ENCODE peak calls at places on chromosomes 7 and 10, in four cellular contexts. Y, K, H and Z are unnamed samples.

GRCh38 chr7:102872460-102872859 is 40.3 kb upstream of the LRRC17 start:
- DNase-seq in Y (no peak), K (no peak), H (no peak), Z (no peak)

GRCh38 chr10:126749030-126749655 is 78.7 kb upstream of the C10orf90 start:
- DNase-seq in K (peak; percentile 72), Y (peak; percentile 17), H (peak; percentile 42), Z (peak; percentile 60)

GRCh38 chr10:58322072-58322834 is 12.6 kb upstream of the UBE2D1 start:
- DNase-seq in Y (no peak), K (no peak), H (no peak), Z (no peak)

GRCh38 chr7:138258194-138258554 is 181.9 kb downstream of the AKR1D1 start:
- DNase-seq in H (no peak), Y (no peak), K (no peak), Z (no peak)

GRCh38 chr7:129606801-129607200 is 4.7 kb upstream of the NRF1 start:
- DNase-seq in K (no peak), H (no peak), Y (no peak), Z (no peak)

GRCh38 chr7:139334399-139335150 is 6.6 kb upstream of the FMC1 start:
- DNase-seq in K (no peak), Y (peak; percentile 62), H (no peak), Z (no peak)

GRCh38 chr10:56360583-56360966 is 484 bp downstream of the ZWINT start:
- DNase-seq in Y (no peak), H (no peak), K (no peak), Z (no peak)

GRCh38 chr7:131110294-131111080 is 217.2 kb upstream of the MKLN1 start:
- DNase-seq in K (no peak), Y (no peak), H (peak; percentile 43), Z (peak; percentile 38)

GRCh38 chr10:85224366-85224960 is 896.1 kb downstream of the CCSER2 start:
- DNase-seq in H (no peak), Y (no peak), K (no peak), Z (no peak)

GRCh38 chr7:128236924-128237586 is 4.0 kb upstream of the LEP start:
- DNase-seq in Y (no peak), H (no peak), K (no peak), Z (no peak)

GRCh38 chr10:29858352-29859267 is 200.8 kb downstream of the JCAD start:
- DNase-seq in Y (no peak), H (peak; percentile 63), K (peak; percentile 73), Z (peak; percentile 72)

GRCh38 chr10:49700997-49701396 is 21.5 kb downstream of the C10orf53 start:
- DNase-seq in Y (no peak), H (no peak), K (no peak), Z (no peak)

GRCh38 chr7:47819054-47819920 is 129.0 kb downstream of the PKD1L1 start:
- DNase-seq in Y (peak; percentile 53), H (peak; percentile 76), K (no peak), Z (peak; percentile 79)

GRCh38 chr10:54799491-54799890 is 1.5 kb downstream of the PCDH15 start:
- DNase-seq in H (no peak), K (no peak), Y (no peak), Z (no peak)

GRCh38 chr10:70850097-70850496 is 34.3 kb downstream of the SGPL1 start:
- DNase-seq in Y (no peak), K (no peak), H (no peak), Z (no peak)

GRCh38 chr7:14125998-14126397 is 136.5 kb upstream of the ETV1 start:
- DNase-seq in H (no peak), Y (no peak), K (no peak), Z (no peak)

GRCh38 chr7:45389073-45389872 is 184.9 kb upstream of the ADCY1 start:
- DNase-seq in H (no peak), K (no peak), Y (no peak), Z (no peak)

GRCh38 chr10:110263164-110263563 is 41.6 kb downstream of the SMNDC1 start:
- DNase-seq in K (no peak), H (no peak), Y (no peak), Z (no peak)

GRCh38 chr7:98240961-98241673 is 10.9 kb downstream of the TECPR1 start:
- DNase-seq in H (no peak), Y (peak; percentile 66), K (no peak), Z (peak; percentile 68)

GRCh38 chr10:89685932-89686331 is 15.5 kb upstream of the KIF20B start:
- DNase-seq in Y (no peak), H (no peak), K (no peak), Z (no peak)

GRCh38 chr10:31887850-31888249 is 40.8 kb downstream of the ARHGAP12 start:
- DNase-seq in H (no peak), K (no peak), Y (no peak), Z (no peak)

GRCh38 chr7:46446151-46446550 is 525.1 kb upstream of the IGFBP3 start:
- DNase-seq in H (no peak), Y (no peak), K (no peak), Z (no peak)

GRCh38 chr7:158695726-158696452 is 8.7 kb downstream of the NCAPG2 start:
- DNase-seq in K (no peak), H (peak; percentile 33), Y (no peak), Z (peak; percentile 86)

GRCh38 chr7:4449263-4449662 is 232.8 kb upstream of the FOXK1 start:
- DNase-seq in H (no peak), K (no peak), Y (no peak), Z (no peak)

GRCh38 chr10:34280599-34281374 is 534.3 kb downstream of the PARD3 start:
- DNase-seq in K (no peak), Y (no peak), H (peak; percentile 56), Z (peak; percentile 79)

GRCh38 chr10:30980951-30981616 is 50.6 kb downstream of the ZNF438 start:
- DNase-seq in K (no peak), H (peak; percentile 63), Y (no peak), Z (peak; percentile 44)

DNA sequence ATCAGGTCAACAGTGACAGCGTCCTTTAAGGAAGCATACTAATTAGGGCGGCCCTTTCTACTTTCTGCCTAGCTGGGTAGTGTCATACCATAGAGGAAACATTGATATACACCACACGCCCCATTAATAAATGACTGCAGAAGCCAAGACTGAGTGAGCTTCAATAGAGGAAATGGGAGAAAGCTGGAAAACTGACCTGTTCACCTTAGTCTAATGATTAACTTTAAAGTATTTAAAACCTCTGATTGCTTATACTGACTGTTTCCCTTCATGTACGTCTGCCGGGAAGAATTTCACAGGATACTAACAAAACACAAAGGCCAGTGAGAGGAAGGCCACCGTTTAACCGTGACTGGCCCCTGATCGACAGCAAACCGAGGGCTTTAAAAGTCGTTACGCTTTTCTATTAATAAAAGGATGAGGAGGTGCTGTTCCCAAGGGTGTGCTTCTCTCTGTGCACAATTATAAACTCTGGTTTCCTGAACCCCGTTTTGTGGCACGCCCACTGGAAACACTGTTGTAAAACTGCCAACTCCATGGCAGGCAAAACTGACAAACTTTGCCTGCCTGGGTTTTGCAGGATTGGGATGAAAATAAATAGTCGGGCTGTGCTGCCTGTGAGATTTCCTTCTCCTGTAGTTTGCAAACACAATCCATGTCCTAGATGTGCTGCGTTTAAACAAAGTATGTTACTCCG is 137.6 kb downstream of the NRP1 start:
- DNase-seq in Y (no peak), H (no peak), K (no peak), Z (no peak)
- TF ChIP-seq POLR2A in Y (no peak), H (no peak), K (no peak), Z (no peak)

GRCh38 chr7:8434290-8435002 is 1.0 kb downstream of the NXPH1 start:
- DNase-seq in H (no peak), Y (no peak), K (no peak), Z (peak; percentile 67)

GRCh38 chr7:8433477-8434289 is at the start of gene NXPH1:
- DNase-seq in K (no peak), Y (peak; percentile 67), H (no peak), Z (peak; percentile 80)

GRCh38 chr7:8435597-8436243 is 2.3 kb downstream of the NXPH1 start:
- DNase-seq in K (no peak), H (no peak), Y (no peak), Z (no peak)

GRCh38 chr7:8435120-8435519 is 1.7 kb downstream of the NXPH1 start:
- DNase-seq in K (no peak), Y (no peak), H (no peak), Z (peak; percentile 33)

DNA sequence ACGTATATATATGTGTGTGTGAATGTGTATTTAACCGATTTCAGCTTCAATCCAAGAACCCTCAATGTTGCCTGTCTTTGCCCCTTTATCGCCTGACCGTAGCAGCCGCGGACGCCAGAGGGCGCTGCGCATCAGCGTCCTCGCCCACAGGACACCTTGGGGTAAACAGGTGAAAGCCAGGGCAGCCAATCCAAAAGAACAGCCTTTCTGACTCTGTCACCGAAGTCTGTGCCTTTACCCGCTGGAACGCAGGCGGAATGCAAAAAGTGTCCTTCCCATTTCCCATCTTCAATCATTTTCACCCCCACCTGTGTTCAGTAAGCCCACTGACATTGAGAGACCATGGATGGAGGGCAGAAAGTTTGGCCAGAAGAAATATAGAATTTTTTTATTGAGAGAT is 3.6 kb downstream of the NXPH1 start:
- DNase-seq in H (no peak), K (no peak), Y (peak; percentile 71), Z (peak; percentile 36)
- TF ChIP-seq CTCF in H (no peak), K (peak; percentile 46), Y (peak; percentile 88), Z (peak; percentile 58)

DNA sequence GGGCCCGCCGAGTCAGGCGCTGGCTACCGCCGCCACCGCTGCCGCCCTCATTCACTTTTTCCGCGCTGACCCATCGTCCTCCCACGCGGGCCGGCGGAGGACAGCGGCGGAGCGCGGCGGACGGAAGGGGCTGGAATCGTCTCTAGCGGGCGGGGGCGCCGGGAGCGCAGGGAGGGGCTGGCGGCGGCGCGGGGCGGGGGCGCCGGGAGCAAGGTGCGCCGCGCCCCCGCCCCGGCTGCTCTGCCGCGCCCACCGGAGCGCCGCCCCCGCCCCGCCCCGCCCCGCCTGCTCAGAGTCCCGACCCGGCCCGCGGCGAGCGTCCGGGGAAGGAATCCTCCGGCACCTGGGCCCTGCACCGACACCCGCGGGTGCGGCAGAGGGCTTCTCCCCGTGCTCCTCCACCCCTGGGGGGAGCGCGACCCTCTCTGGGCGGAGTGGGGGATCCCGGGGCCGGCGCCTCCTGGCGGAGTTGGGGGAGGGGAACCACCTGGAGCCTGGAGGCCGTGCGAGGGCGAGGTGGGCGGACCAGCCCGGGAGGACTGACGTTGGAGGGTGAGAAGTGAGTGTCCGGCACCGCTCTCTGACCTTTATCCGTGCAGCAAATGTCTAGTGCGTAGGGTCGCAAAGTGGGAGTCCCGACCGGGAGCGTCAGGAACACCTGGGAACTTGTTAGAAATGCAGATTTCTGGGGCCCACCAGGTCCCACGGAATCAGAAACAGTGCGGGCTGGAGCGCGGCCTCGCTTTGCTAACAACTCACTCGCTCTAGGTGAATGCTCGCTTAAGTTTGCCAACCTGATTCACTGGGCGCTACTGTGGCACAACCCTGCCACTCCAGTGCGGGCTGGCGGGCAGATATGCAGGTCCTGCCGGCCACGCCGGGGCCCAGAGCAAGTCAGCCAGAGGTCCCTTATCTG is at the start of gene COBL:
- DNase-seq in Y (peak; percentile 79), K (no peak), H (no peak), Z (no peak)
- H3K4me3 ChIP-seq in Y (no peak within 1 kb of the TSS), K (peak within 1 kb of the TSS; percentile 92), H (peak within 1 kb of the TSS; percentile 40), Z (no peak within 1 kb of the TSS)

DNA sequence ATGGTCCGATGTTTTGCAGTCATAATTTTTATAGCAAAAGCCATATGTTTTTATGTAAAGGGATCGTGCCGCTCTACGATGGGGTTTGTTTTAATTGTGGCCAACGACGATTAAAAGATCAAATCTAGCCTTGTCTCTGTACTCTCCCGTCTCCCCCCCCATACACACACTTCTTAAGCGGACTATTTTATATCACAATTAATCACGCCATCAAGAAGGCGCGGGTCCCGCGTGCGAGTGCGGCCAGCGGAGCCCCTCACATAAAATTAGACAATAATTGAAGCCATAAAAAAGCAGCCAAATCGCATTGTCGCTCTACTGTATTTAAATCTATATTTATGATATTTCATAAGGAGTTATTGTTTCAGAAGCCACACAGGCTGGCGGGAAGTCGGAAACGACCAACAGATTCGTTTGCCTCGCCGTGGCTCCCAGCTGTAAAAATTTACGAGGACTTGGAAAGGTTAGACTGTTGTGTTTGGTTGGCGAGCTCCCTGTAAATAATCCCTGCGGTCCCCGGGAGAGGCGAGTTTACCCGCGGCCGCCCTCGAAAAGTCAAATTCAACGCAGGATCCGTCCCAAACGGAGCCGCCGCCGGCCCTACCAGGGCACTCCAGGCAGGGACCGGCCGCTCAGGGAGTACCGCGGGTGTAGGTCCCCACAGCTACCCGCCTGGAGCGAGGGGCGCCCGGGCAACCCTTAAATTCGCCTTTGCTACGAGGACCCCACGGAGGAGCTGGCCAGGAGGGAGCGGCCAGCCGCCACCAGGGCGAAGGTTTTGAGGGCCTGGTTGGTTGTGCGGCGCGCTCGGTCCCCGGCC is 528 bp upstream of the HOXA9 start:
- DNase-seq in K (no peak), H (peak; percentile 43), Y (no peak), Z (no peak)
- TF ChIP-seq POLR2A in K (no peak), H (no peak), Y (no peak), Z (no peak)